ENCODE peak calls at places on chromosomes 12 and 14, in nine cellular contexts. K is tibial artery, O is mucosa of descending colon, N is lower lobe of right lung, J is GM12865, C is cardiac muscle cell, R is transverse colon, Z is fibroblast of pulmonary artery, S is body of pancreas. P is an unnamed sample.

GRCh38 chr14:50060871-50061663 is 55.3 kb downstream of the VCPKMT start:
- DNase-seq in J (peak; percentile 87), C (peak; percentile 96), K (peak; percentile 83), N (no peak), O (peak; percentile 49), R (peak; percentile 47), S (peak; percentile 57), Z (peak; percentile 95), P (peak; percentile 17)

GRCh38 chr12:58915634-58916033 is 4.7 kb downstream of the LRIG3 start:
- DNase-seq in S (peak; percentile 46), O (peak; percentile 72), R (peak; percentile 66), K (peak; percentile 70), Z (peak; percentile 58), J (no peak), C (peak; percentile 64), N (no peak), P (no peak)

GRCh38 chr12:14775652-14776020 is 27.6 kb downstream of the WBP11 start:
- DNase-seq in Z (peak; percentile 75), C (peak; percentile 70), R (no peak), J (no peak), O (no peak), S (no peak), K (no peak), N (no peak), P (no peak)

GRCh38 chr12:54658306-54659264 is 10.4 kb upstream of the DCD start:
- DNase-seq in J (peak; percentile 70), N (peak; percentile 50), C (peak; percentile 62), O (peak; percentile 46), R (peak; percentile 15), Z (peak; percentile 39), K (no peak), S (peak; percentile 62), P (no peak)

GRCh38 chr12:13986031-13986430 is 4.6 kb upstream of the GRIN2B start:
- DNase-seq in N (no peak), R (no peak), Z (no peak), O (no peak), K (no peak), S (no peak), C (no peak), J (no peak), P (no peak)

GRCh38 chr12:123131879-123132402 is 18.9 kb downstream of the PITPNM2 start:
- DNase-seq in N (peak; percentile 69), S (peak; percentile 20), O (peak; percentile 74), K (no peak), J (no peak), C (no peak), R (peak; percentile 59), Z (no peak), P (peak; percentile 48)

GRCh38 chr12:42584539-42585174 is 4.9 kb downstream of the PRICKLE1 start:
- DNase-seq in S (no peak), K (no peak), N (no peak), R (no peak), C (peak; percentile 35), Z (no peak), O (no peak), J (no peak), P (no peak)

GRCh38 chr12:3333583-3333982 is 157.4 kb upstream of the PRMT8 start:
- DNase-seq in O (no peak), K (no peak), N (no peak), R (no peak), S (no peak), C (no peak), J (no peak), Z (peak; percentile 7), P (no peak)

GRCh38 chr12:2168808-2169207 is 116.0 kb downstream of the CACNA1C start:
- DNase-seq in N (no peak), S (peak; percentile 26), R (peak; percentile 84), J (no peak), K (no peak), O (peak; percentile 82), Z (peak; percentile 35), C (no peak), P (no peak)

GRCh38 chr12:49138587-49138986 is 7.4 kb upstream of the TUBA1B start:
- DNase-seq in S (no peak), N (no peak), J (no peak), O (no peak), K (no peak), Z (no peak), C (peak; percentile 35), R (no peak), P (no peak)

GRCh38 chr12:114238808-114239207 is 167.1 kb downstream of the TBX5 start:
- DNase-seq in K (no peak), S (no peak), J (no peak), N (no peak), C (peak; percentile 93), R (no peak), O (no peak), Z (peak; percentile 75), P (no peak)

DNA sequence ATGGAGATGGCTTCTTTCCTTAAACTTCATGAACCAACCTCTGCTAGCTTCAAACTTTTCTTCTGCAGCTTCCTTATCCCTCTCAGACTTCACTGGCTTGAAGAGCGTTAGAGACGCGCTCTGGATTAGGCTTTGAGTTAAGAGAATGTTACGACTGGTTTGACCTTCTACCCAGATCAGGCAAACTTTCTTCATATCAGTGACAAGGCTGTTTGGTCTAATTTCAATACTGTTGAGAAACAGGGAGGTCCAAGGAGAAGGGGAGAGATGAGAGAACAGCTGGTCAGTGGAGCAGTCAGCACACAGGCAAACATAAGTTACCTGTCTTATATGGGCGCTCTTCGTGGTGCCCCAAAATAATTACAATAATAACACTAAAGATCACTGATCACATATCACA is 14.9 kb downstream of the SCAF11 start:
- DNase-seq in S (no peak), Z (no peak), J (no peak), K (no peak), R (no peak), C (no peak), O (no peak), N (no peak), P (no peak)
- TF ChIP-seq CTCF in S (no peak), Z (no peak), J (no peak), K (no peak), R (no peak), C (no peak), O (no peak), N (no peak), P (no peak)

GRCh38 chr14:71264260-71264659 is 357.0 kb downstream of the PCNX1 start:
- DNase-seq in N (no peak), C (no peak), R (no peak), K (no peak), J (no peak), Z (no peak), O (no peak), S (no peak), P (no peak)

GRCh38 chr14:71266994-71267636 is 359.9 kb downstream of the PCNX1 start:
- DNase-seq in O (no peak), N (no peak), C (peak; percentile 55), K (no peak), R (no peak), S (no peak), J (peak; percentile 79), Z (peak; percentile 31), P (no peak)

GRCh38 chr14:71262466-71262865 is 355.2 kb downstream of the PCNX1 start:
- DNase-seq in J (no peak), K (no peak), S (no peak), Z (no peak), N (no peak), C (no peak), R (no peak), O (no peak), P (no peak)

GRCh38 chr14:71261206-71261605 is 353.9 kb downstream of the PCNX1 start:
- DNase-seq in C (peak; percentile 79), S (no peak), N (no peak), J (no peak), R (no peak), O (no peak), Z (peak; percentile 87), K (no peak), P (no peak)
- TF ChIP-seq CTCF in C (no peak), S (no peak), N (no peak), J (no peak), R (no peak), O (no peak), Z (no peak), K (no peak), P (no peak)

GRCh38 chr14:36975834-36976233 is 196.6 kb downstream of the SLC25A21 start:
- DNase-seq in N (no peak), K (no peak), S (no peak), Z (no peak), O (no peak), C (no peak), J (no peak), R (no peak), P (no peak)
- TF ChIP-seq CTCF in N (no peak), K (no peak), S (no peak), Z (no peak), O (no peak), C (no peak), J (no peak), R (no peak), P (no peak)

GRCh38 chr14:77823378-77823777 is 23.5 kb downstream of the ADCK1 start:
- DNase-seq in C (no peak), S (no peak), N (no peak), K (no peak), O (no peak), R (no peak), Z (no peak), J (no peak), P (no peak)

GRCh38 chr14:77825895-77826519 is 26.1 kb downstream of the ADCK1 start:
- DNase-seq in O (no peak), S (peak; percentile 62), K (no peak), J (no peak), N (peak; percentile 44), Z (no peak), C (no peak), R (no peak), P (no peak)

GRCh38 chr14:77822741-77823140 is 22.8 kb downstream of the ADCK1 start:
- DNase-seq in O (no peak), S (no peak), Z (no peak), N (no peak), J (no peak), C (no peak), R (no peak), K (no peak), P (no peak)

GRCh38 chr14:77822307-77822706 is 22.4 kb downstream of the ADCK1 start:
- DNase-seq in O (no peak), Z (no peak), K (no peak), N (no peak), S (no peak), C (no peak), R (no peak), J (no peak), P (no peak)
- TF ChIP-seq CTCF in O (no peak), Z (no peak), K (no peak), N (no peak), S (no peak), C (no peak), R (no peak), J (no peak), P (no peak)

P was measured in CD4-positive, alpha-beta T cell.